ENCODE peak calls at places on chromosome 19, in six cellular contexts. X is fibroblast of lung, T is body of pancreas, U is PC-3, C is psoas muscle, Y is thoracic aorta. E is an unnamed sample. For H3K27me3, the result is how much of the 10 kb centered on the place peaks cover.

GRCh38 chr19:7605490-7606222 is 10.0 kb downstream of the CAMSAP3 start:
- DNase-seq in Y (no peak), U (peak), X (no peak), T (no peak), C (no peak), E (peak)

GRCh38 chr19:54739587-54740497 is 1.5 kb downstream of the KIR2DL3 start:
- DNase-seq in C (no peak), U (no peak), X (no peak), Y (no peak), T (no peak), E (no peak)

GRCh38 chr19:49233163-49233562 is 75.6 kb downstream of the TRPM4 start:
- DNase-seq in U (no peak), Y (no peak), X (no peak), T (no peak), C (no peak), E (no peak)

GRCh38 chr19:6817179-6817578 is 44.7 kb downstream of the VAV1 start:
- DNase-seq in C (no peak), X (no peak), U (no peak), T (no peak), Y (no peak), E (no peak)

GRCh38 chr19:16355293-16356043 is 30.8 kb downstream of the KLF2 start:
- DNase-seq in U (no peak), T (no peak), Y (no peak), X (peak), C (no peak), E (no peak)

GRCh38 chr19:24033962-24034342 is 53.0 kb upstream of the ZNF254 start:
- DNase-seq in U (peak), X (peak), C (peak), T (peak), Y (peak), E (peak)

GRCh38 chr19:40581531-40581930 is 4.9 kb downstream of the SHKBP1 start:
- DNase-seq in Y (no peak), C (no peak), T (no peak), X (no peak), U (no peak), E (no peak)

GRCh38 chr19:33458807-33459206 is 62.8 kb downstream of the PEPD start:
- DNase-seq in Y (no peak), U (no peak), C (no peak), X (no peak), T (no peak), E (no peak)

GRCh38 chr19:47511681-47512080 is 3.2 kb downstream of the NAPA start:
- DNase-seq in T (no peak), C (peak), X (peak), U (no peak), Y (no peak), E (no peak)

GRCh38 chr19:54473071-54473941 is at the start of gene CDC42EP5:
- DNase-seq in X (peak), Y (no peak), T (peak), U (no peak), C (peak), E (peak)

GRCh38 chr19:38006361-38007045 is 99.5 kb downstream of the SIPA1L3 start:
- DNase-seq in Y (no peak), C (no peak), U (no peak), X (no peak), T (no peak), E (no peak)

GRCh38 chr19:16660763-16661479 is at the start of gene TMEM38A:
- DNase-seq in Y (no peak), C (peak), X (no peak), U (peak), T (peak), E (no peak)

GRCh38 chr19:43444531-43445340 is 20.7 kb downstream of the LYPD3 start:
- DNase-seq in C (no peak), U (no peak), Y (no peak), X (no peak), T (no peak), E (no peak)

GRCh38 chr19:44207126-44207803 is 5.1 kb upstream of the ZNF227 start:
- DNase-seq in U (peak), X (peak), T (peak), Y (peak), C (peak), E (peak)

GRCh38 chr19:47633516-47633915 is 24.6 kb downstream of the BICRA start:
- DNase-seq in T (no peak), X (no peak), C (no peak), U (peak), Y (no peak), E (peak)

GRCh38 chr19:17415107-17415506 is 4.7 kb upstream of the MVB12A start:
- DNase-seq in Y (no peak), X (no peak), C (no peak), U (no peak), T (no peak), E (no peak)

GRCh38 chr19:54186351-54186750 is 3.0 kb downstream of the MBOAT7 start:
- DNase-seq in Y (no peak), U (peak), T (no peak), X (no peak), C (peak), E (no peak)

GRCh38 chr19:23060016-23060415 is 56.8 kb upstream of the ZNF730 start:
- DNase-seq in C (no peak), T (no peak), X (no peak), Y (no peak), U (no peak), E (no peak)

GRCh38 chr19:4097501-4097900 is 26.4 kb downstream of the MAP2K2 start:
- DNase-seq in T (no peak), Y (no peak), U (no peak), X (no peak), C (peak), E (no peak)

GRCh38 chr19:48636859-48637448 is at the start of gene DBP:
- DNase-seq in Y (no peak), U (peak), X (no peak), T (no peak), C (peak), E (no peak)

GRCh38 chr19:52896431-52897148 is 845 bp downstream of the ZNF320 start:
- DNase-seq in Y (no peak), T (peak), X (peak), C (peak), U (peak), E (peak)

GRCh38 chr19:43562698-43563241 is 12.6 kb downstream of the XRCC1 start:
- DNase-seq in Y (peak), T (peak), U (peak), C (peak), X (peak), E (peak)

GRCh38 chr19:3056454-3057016 is 5.8 kb downstream of the TLE5 start:
- DNase-seq in X (no peak), U (no peak), C (no peak), T (no peak), Y (no peak), E (no peak)

GRCh38 chr19:3055741-3056453 is 6.4 kb downstream of the TLE5 start:
- DNase-seq in T (peak), X (no peak), U (peak), C (peak), Y (no peak), E (peak)

GRCh38 chr19:3058009-3058820 is 4.1 kb downstream of the TLE5 start:
- DNase-seq in C (no peak), X (no peak), U (no peak), Y (no peak), T (no peak), E (no peak)

GRCh38 chr19:3058821-3059314 is 3.4 kb downstream of the TLE5 start:
- DNase-seq in T (no peak), X (no peak), C (no peak), U (no peak), Y (no peak), E (no peak)

DNA sequence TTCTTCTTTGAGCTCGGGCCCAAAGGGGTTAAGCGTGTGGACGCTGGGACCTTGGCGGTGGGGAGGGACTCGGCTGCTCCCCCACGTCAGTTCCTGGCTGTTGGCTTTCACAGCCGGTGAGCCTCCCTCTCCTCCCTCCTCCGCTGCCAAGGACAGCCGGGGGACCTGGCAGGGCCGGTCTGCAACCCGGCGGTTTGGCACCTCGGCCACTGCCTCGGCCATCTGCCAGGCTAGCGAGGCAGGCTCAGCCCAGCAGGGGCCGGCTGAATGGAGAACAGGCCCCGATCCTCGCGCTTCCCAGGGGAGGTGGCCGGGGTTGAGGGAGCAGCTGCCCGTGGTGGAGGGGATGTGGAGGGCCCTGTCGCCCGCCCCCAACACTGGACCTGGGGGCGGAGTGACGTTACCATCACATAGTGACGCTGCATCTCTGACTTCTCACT is 5.0 kb downstream of the TLE5 start:
- DNase-seq in Y (peak), X (peak), C (peak), U (peak), T (peak), E (no peak)
- TF ChIP-seq CTCF in Y (peak), X (no peak), C (peak), U (no peak), T (peak), E (no peak)

DNA sequence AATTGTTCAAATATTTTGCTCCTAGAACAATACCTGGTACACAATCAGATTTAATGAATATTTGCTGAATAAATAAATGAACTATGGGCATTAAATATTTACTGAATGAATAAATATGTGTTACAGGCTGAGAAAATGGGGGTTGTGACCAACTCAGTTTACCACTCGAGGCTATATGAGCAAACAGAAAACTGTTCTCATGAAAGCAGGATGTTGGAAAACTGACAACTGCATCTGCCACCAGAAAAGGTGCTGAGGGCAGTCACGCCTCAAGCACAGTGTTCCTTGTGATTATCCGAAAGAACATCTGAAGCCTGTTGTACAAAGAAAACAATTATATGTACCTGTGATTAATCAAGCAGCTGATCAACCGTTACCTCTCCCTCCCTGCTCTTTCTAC is 6.1 kb upstream of the KLK13 start:
- DNase-seq in X (no peak), T (no peak), U (peak), C (no peak), Y (no peak), E (peak)
- H3K27ac ChIP-seq in X (no peak), T (no peak), U (peak), C (no peak), Y (no peak), E (no peak)

DNA sequence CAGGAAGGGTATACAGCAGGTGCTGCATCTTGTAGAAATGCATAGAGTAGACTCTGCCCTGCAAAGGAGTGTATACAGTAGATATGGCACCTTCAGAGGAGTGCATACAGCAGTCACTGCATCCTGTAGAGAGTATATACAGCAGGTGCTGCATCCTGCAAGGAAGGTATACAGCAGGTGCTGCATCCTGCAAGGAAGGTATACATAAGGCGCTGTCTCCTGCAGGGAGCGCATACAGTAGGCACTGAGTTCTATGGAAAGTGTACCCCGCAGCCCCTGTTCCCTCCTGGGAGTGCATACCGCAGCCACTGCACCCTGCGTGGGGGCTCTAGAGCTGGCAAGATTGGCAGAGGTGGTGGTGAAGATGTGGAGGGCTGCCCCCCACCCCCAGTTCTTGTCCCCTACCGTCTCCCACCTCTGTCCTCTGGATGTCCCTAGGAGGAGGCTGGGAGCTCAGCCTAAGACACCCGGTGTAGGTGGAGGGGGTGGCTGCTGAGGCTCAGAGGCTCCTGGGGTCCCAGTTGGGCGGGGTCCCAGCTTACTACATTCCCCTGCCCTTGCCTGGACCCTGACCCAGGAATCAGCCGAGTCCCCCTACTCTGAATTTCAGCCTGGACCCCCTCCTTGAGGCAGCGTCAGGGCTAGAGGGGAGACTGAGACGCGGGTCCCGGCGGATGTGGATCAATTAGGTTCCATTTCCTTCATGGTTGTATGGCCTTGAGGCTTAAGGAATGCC is 2.3 kb upstream of the ADAMTSL5 start:
- DNase-seq in Y (no peak), C (no peak), X (no peak), T (no peak), U (no peak), E (no peak)
- H3K27me3 ChIP-seq in Y (under half), C (under half), X (under half), T (under half), U (under half), E (under half)

GRCh38 chr19:12886943-12887747 is at the start of gene KLF1:
- DNase-seq in C (no peak), X (no peak), T (no peak), Y (no peak), U (no peak), E (no peak)
- TF ChIP-seq CTCF in C (no peak), X (no peak), T (no peak), Y (no peak), U (no peak), E (no peak)

DNA sequence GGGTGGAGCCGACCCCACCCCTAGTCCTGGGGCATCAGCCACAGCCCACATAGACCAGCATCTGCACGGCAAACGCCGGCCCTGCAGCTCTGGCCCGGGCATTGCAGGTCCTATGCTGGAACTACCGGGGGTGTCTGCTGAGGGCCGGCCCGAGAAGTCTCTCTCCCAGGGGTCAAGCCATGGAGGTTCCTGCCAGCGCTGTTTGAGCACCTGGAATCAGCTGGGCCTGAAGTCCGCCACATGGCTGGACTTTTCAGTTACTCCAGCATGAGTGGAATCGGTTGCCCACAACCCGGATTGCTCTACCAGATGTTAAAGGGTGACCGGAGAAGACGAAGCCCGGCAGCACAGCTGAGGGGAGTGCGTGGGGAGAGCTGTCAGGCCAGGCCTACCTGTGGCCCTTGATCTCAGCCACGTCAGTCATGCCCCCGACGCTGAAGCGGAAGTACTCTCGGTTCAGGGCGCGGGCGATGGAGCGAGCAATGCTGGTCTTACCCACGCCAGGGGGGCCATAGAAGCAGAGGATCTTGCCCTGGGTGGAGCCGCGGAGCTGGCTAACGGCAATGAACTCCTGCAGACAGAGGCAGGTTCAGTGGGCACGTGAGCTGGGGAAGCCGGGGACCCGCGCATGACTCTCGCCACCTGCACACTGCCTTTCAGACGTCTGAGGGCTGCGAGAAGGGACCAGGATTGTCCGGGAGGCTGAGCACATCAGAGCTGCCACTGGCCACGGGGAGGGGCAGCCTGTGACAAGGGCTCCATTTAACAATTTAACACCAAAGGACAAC is 8.7 kb downstream of the RPL36 start:
- DNase-seq in T (peak), X (no peak), Y (no peak), U (no peak), C (no peak), E (no peak)
- H3K27ac ChIP-seq in T (no peak), X (no peak), Y (no peak), U (no peak), C (no peak), E (no peak)

DNA sequence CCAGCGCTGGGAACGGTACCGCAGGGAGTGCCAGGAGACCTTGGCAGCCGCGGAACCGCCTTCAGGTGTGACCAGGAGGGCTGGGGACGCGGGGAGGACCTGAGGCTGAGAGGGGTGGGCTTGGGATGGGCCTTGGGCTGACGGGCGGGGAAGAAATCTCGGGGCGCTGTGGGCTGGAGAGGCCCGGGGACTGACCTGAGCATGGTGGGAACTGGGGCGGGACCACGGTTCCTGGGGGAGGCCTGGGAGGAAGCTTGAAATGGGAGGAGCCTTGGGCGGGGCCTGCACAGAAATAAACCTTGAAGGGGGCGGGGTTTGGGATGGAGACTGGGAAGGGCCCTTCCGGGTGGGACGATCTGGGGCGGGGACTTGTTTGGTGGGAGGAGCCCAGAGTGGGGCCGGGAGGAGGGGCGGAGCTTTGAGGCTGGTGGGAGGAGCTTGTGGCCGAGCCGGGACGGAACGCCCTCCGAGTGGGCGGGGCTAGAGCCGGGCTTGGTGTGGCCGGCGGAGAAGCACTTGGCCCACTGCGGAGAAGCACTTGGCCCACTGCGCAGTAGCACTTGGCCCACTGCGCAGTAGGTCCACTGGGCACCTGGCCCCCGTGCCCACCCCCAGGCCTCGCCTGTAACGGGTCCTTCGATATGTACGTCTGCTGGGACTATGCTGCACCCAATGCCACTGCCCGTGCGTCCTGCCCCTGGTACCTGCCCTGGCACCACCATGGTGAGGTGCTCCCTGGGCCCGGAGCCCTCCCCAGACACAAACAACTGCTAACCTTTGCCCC is 2.8 kb downstream of the GIPR start:
- DNase-seq in X (peak), Y (no peak), C (peak), T (peak), U (peak), E (peak)
- H3K27me3 ChIP-seq in X (under half), Y (under half), C (under half), T (under half), U (under half), E (under half)

GRCh38 chr19:3060852-3061182 is 1.5 kb downstream of the TLE5 start:
- DNase-seq in Y (no peak), X (no peak), U (no peak), C (no peak), T (no peak), E (peak)

GRCh38 chr19:3064011-3064330 is 1.7 kb upstream of the TLE5 start:
- DNase-seq in U (no peak), C (no peak), T (no peak), Y (no peak), X (no peak), E (no peak)

GRCh38 chr19:3059653-3060052 is 2.6 kb downstream of the TLE5 start:
- DNase-seq in C (no peak), Y (no peak), X (no peak), U (no peak), T (no peak), E (no peak)

GRCh38 chr19:3062165-3063105 is at the start of gene TLE5:
- DNase-seq in U (peak), Y (no peak), T (peak), C (peak), X (no peak), E (no peak)

GRCh38 chr19:3061214-3062161 is 807 bp downstream of the TLE5 start:
- DNase-seq in X (peak), U (no peak), C (peak), T (no peak), Y (no peak), E (no peak)
- TF ChIP-seq CTCF in X (peak), U (peak), C (no peak), T (no peak), Y (no peak), E (peak)

DNA sequence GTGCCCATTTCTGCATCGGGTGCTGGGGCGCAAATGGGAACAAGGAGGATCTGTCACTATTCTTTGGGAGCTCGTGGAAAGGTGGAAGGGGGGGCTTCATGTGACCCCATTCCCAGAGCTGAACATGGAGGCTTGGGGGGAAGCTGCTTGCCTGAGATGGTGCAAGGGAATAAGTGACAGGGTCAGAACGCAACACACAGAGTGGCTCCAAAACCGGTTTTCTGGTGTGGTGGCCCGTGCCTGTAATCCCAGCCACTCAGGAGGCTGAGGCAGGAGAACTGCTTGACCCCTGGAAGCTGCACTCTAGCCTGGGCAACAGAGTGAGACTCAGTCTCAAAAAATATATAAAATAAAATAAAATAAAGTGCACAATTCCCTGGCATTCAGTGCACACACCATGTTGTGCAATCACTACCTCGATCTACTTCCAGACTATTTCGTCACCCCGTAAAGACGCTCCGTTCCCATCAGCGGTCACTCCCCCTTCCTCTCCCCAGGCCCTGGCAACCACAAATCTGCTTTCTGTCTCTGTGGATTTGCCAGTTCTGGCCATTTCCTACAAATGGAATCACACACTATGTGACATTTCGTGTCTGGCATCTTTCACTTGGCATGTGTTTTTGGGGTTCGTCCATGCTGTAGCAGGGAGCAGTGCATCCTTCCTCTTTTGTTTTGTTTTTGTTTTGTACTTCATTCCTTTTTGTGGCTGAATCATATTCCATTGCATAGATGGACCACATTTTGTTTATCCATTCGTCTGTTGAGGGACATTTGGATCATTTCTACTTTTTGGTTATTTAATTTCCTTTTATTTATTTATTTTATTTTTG is 18.3 kb upstream of the COMP start:
- DNase-seq in Y (no peak), X (peak), C (peak), T (peak), U (peak), E (no peak)
- H3K27ac ChIP-seq in Y (peak), X (no peak), C (no peak), T (no peak), U (no peak), E (no peak)

GRCh38 chr19:39299404-39299803 is 3.2 kb downstream of the IFNL1 start:
- DNase-seq in X (no peak), T (no peak), U (no peak), C (no peak), Y (no peak), E (no peak)
- H3K27me3 ChIP-seq in X (under half), T (under half), U (under half), C (under half), Y (under half), E (under half)

E was measured in foreskin keratinocyte.